ENCODE peak calls at places on chromosomes 7 and 10, in ten cellular contexts. One of them, this sample, is unnamed. For H3K4me1 and H3K27me3, the result is how much of the 10 kb centered on the place peaks cover.

GRCh38 chr7:141097430-141097829 is 23.6 kb downstream of the TMEM178B start:
- DNase-seq in mesendoderm: peak
- DNase-seq in GM23248: peak
- DNase-seq in adrenal gland: no peak
- DNase-seq in PC-9: no peak
- DNase-seq in body of pancreas: no peak
- DNase-seq in neuronal stem cell: peak
- DNase-seq in psoas muscle: no peak
- DNase-seq in stomach: no peak
- DNase-seq in foreskin keratinocyte: no peak
- DNase-seq in this sample: no peak

GRCh38 chr7:31735991-31736982 is 49.3 kb downstream of the PPP1R17 start:
- DNase-seq in mesendoderm: peak
- DNase-seq in GM23248: peak
- DNase-seq in adrenal gland: peak
- DNase-seq in PC-9: peak
- DNase-seq in body of pancreas: peak
- DNase-seq in neuronal stem cell: peak
- DNase-seq in psoas muscle: no peak
- DNase-seq in stomach: peak
- DNase-seq in foreskin keratinocyte: peak
- DNase-seq in this sample: no peak

GRCh38 chr10:50503661-50504320 is 120.0 kb downstream of the SGMS1 start:
- DNase-seq in mesendoderm: peak
- DNase-seq in GM23248: no peak
- DNase-seq in adrenal gland: no peak
- DNase-seq in PC-9: no peak
- DNase-seq in body of pancreas: no peak
- DNase-seq in neuronal stem cell: no peak
- DNase-seq in psoas muscle: no peak
- DNase-seq in stomach: no peak
- DNase-seq in foreskin keratinocyte: peak
- DNase-seq in this sample: no peak

GRCh38 chr7:43764039-43764789 is 5.7 kb downstream of the BLVRA start:
- DNase-seq in mesendoderm: no peak
- DNase-seq in GM23248: no peak
- DNase-seq in adrenal gland: peak
- DNase-seq in PC-9: peak
- DNase-seq in body of pancreas: peak
- DNase-seq in neuronal stem cell: no peak
- DNase-seq in psoas muscle: no peak
- DNase-seq in stomach: peak
- DNase-seq in foreskin keratinocyte: no peak
- DNase-seq in this sample: peak

GRCh38 chr10:30392564-30392990 is 41.4 kb upstream of the MAP3K8 start:
- DNase-seq in mesendoderm: peak
- DNase-seq in GM23248: peak
- DNase-seq in adrenal gland: peak
- DNase-seq in PC-9: peak
- DNase-seq in body of pancreas: peak
- DNase-seq in neuronal stem cell: peak
- DNase-seq in psoas muscle: peak
- DNase-seq in stomach: peak
- DNase-seq in foreskin keratinocyte: peak
- DNase-seq in this sample: peak

GRCh38 chr7:20697351-20697750 is 81.9 kb downstream of the ABCB5 start:
- DNase-seq in mesendoderm: no peak
- DNase-seq in GM23248: no peak
- DNase-seq in adrenal gland: no peak
- DNase-seq in PC-9: no peak
- DNase-seq in body of pancreas: no peak
- DNase-seq in neuronal stem cell: no peak
- DNase-seq in psoas muscle: no peak
- DNase-seq in stomach: no peak
- DNase-seq in foreskin keratinocyte: no peak
- DNase-seq in this sample: no peak

GRCh38 chr10:88138319-88138848 is 275.0 kb downstream of the PTEN start:
- DNase-seq in mesendoderm: no peak
- DNase-seq in GM23248: no peak
- DNase-seq in adrenal gland: no peak
- DNase-seq in PC-9: no peak
- DNase-seq in body of pancreas: no peak
- DNase-seq in neuronal stem cell: no peak
- DNase-seq in psoas muscle: no peak
- DNase-seq in stomach: no peak
- DNase-seq in foreskin keratinocyte: peak
- DNase-seq in this sample: no peak

GRCh38 chr7:69603937-69604494 is 5.7 kb downstream of the AUTS2 start:
- DNase-seq in mesendoderm: no peak
- DNase-seq in GM23248: no peak
- DNase-seq in adrenal gland: no peak
- DNase-seq in PC-9: no peak
- DNase-seq in body of pancreas: no peak
- DNase-seq in neuronal stem cell: no peak
- DNase-seq in psoas muscle: no peak
- DNase-seq in stomach: no peak
- DNase-seq in foreskin keratinocyte: no peak
- DNase-seq in this sample: no peak

GRCh38 chr10:78981257-78981969 is 87.4 kb upstream of the ZMIZ1 start:
- DNase-seq in mesendoderm: peak
- DNase-seq in GM23248: no peak
- DNase-seq in adrenal gland: no peak
- DNase-seq in PC-9: no peak
- DNase-seq in body of pancreas: no peak
- DNase-seq in neuronal stem cell: no peak
- DNase-seq in psoas muscle: peak
- DNase-seq in stomach: no peak
- DNase-seq in foreskin keratinocyte: no peak
- DNase-seq in this sample: no peak
- H3K4me1 ChIP-seq in mesendoderm: under half
- H3K4me1 ChIP-seq in GM23248: under half
- H3K4me1 ChIP-seq in adrenal gland: under half
- H3K4me1 ChIP-seq in PC-9: under half
- H3K4me1 ChIP-seq in body of pancreas: under half
- H3K4me1 ChIP-seq in neuronal stem cell: under half
- H3K4me1 ChIP-seq in psoas muscle: under half
- H3K4me1 ChIP-seq in stomach: under half
- H3K4me1 ChIP-seq in foreskin keratinocyte: under half
- H3K4me1 ChIP-seq in this sample: under half

DNA sequence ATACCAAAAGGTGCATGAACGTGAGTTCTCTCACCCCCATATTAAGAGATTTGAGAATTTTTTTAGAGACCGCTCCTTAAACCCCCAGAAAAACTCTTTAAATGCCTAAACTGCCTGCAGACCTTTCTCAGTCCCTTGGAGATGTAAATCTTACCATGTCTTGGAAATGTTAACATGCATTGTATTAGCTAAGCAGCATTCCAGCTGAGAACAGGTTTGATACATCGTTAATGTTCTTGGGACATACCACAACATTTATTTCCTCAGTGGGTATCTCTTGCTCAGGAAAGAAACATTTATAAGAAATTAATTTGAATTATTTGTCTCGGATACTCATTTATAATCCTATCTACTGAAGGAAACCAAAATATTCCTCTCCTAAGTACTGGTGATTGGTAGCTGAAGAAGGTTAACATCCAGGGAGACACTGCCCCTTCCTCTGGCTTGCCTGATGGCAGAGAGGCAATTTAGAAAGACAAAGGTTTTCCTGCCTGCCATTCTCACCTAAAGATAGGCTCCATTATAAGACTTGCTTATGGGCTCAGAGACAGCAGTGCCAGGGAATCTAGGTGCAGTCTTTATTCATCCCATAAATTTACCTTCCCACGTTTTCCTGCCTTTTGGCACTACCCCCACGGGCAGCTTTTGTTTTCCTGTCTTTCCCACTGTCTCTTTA is 141.2 kb downstream of the COBL start:
- DNase-seq in mesendoderm: peak
- DNase-seq in GM23248: no peak
- DNase-seq in adrenal gland: no peak
- DNase-seq in PC-9: no peak
- DNase-seq in body of pancreas: no peak
- DNase-seq in neuronal stem cell: no peak
- DNase-seq in psoas muscle: no peak
- DNase-seq in stomach: no peak
- DNase-seq in foreskin keratinocyte: no peak
- DNase-seq in this sample: no peak
- H3K27me3 ChIP-seq in mesendoderm: under half
- H3K27me3 ChIP-seq in GM23248: under half
- H3K27me3 ChIP-seq in adrenal gland: under half
- H3K27me3 ChIP-seq in PC-9: under half
- H3K27me3 ChIP-seq in body of pancreas: under half
- H3K27me3 ChIP-seq in neuronal stem cell: under half
- H3K27me3 ChIP-seq in psoas muscle: under half
- H3K27me3 ChIP-seq in stomach: under half
- H3K27me3 ChIP-seq in foreskin keratinocyte: under half
- H3K27me3 ChIP-seq in this sample: under half

GRCh38 chr7:24830440-24831050 is 73.3 kb upstream of the GSDME start:
- DNase-seq in mesendoderm: no peak
- DNase-seq in GM23248: no peak
- DNase-seq in adrenal gland: no peak
- DNase-seq in PC-9: no peak
- DNase-seq in body of pancreas: no peak
- DNase-seq in neuronal stem cell: no peak
- DNase-seq in psoas muscle: no peak
- DNase-seq in stomach: no peak
- DNase-seq in foreskin keratinocyte: no peak
- DNase-seq in this sample: no peak

GRCh38 chr7:24828871-24829661 is 71.8 kb upstream of the GSDME start:
- DNase-seq in mesendoderm: peak
- DNase-seq in GM23248: no peak
- DNase-seq in adrenal gland: no peak
- DNase-seq in PC-9: no peak
- DNase-seq in body of pancreas: no peak
- DNase-seq in neuronal stem cell: no peak
- DNase-seq in psoas muscle: no peak
- DNase-seq in stomach: no peak
- DNase-seq in foreskin keratinocyte: no peak
- DNase-seq in this sample: no peak

GRCh38 chr7:24827589-24827988 is 70.3 kb upstream of the GSDME start:
- DNase-seq in mesendoderm: no peak
- DNase-seq in GM23248: peak
- DNase-seq in adrenal gland: no peak
- DNase-seq in PC-9: no peak
- DNase-seq in body of pancreas: no peak
- DNase-seq in neuronal stem cell: no peak
- DNase-seq in psoas muscle: no peak
- DNase-seq in stomach: no peak
- DNase-seq in foreskin keratinocyte: peak
- DNase-seq in this sample: no peak

GRCh38 chr7:24831240-24831639 is 74.0 kb upstream of the GSDME start:
- DNase-seq in mesendoderm: no peak
- DNase-seq in GM23248: peak
- DNase-seq in adrenal gland: no peak
- DNase-seq in PC-9: no peak
- DNase-seq in body of pancreas: no peak
- DNase-seq in neuronal stem cell: no peak
- DNase-seq in psoas muscle: no peak
- DNase-seq in stomach: no peak
- DNase-seq in foreskin keratinocyte: peak
- DNase-seq in this sample: no peak

DNA sequence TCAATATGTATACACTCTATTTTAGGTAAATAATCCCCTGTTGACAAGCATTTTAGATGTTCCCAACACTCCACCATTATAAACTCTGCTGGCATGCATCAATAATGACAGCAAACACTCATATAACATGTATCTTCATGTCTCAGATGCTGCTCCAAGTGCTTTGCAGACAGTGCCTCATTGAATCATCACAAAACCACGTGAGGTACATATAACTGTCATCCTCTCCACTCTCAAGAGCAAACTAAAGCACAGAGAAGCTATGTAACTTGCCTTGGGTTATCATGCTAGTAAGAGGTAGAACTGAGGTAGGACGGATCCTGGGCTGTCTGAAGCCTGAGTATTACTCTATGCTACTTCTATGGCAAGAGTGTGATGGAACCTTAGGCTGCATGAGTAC is 72.5 kb upstream of the GSDME start:
- DNase-seq in mesendoderm: no peak
- DNase-seq in GM23248: peak
- DNase-seq in adrenal gland: no peak
- DNase-seq in PC-9: no peak
- DNase-seq in body of pancreas: no peak
- DNase-seq in neuronal stem cell: no peak
- DNase-seq in psoas muscle: no peak
- DNase-seq in stomach: no peak
- DNase-seq in foreskin keratinocyte: peak
- DNase-seq in this sample: no peak
- H3K4me1 ChIP-seq in mesendoderm: under half
- H3K4me1 ChIP-seq in GM23248: half or more
- H3K4me1 ChIP-seq in adrenal gland: under half
- H3K4me1 ChIP-seq in PC-9: under half
- H3K4me1 ChIP-seq in body of pancreas: under half
- H3K4me1 ChIP-seq in neuronal stem cell: under half
- H3K4me1 ChIP-seq in psoas muscle: under half
- H3K4me1 ChIP-seq in stomach: half or more
- H3K4me1 ChIP-seq in foreskin keratinocyte: half or more
- H3K4me1 ChIP-seq in this sample: under half

GRCh38 chr10:70541738-70542564 is 60.6 kb downstream of the PRF1 start:
- DNase-seq in mesendoderm: no peak
- DNase-seq in GM23248: no peak
- DNase-seq in adrenal gland: no peak
- DNase-seq in PC-9: no peak
- DNase-seq in body of pancreas: no peak
- DNase-seq in neuronal stem cell: no peak
- DNase-seq in psoas muscle: no peak
- DNase-seq in stomach: no peak
- DNase-seq in foreskin keratinocyte: no peak
- DNase-seq in this sample: no peak

GRCh38 chr10:70544431-70545340 is 57.9 kb downstream of the PRF1 start:
- DNase-seq in mesendoderm: no peak
- DNase-seq in GM23248: no peak
- DNase-seq in adrenal gland: no peak
- DNase-seq in PC-9: no peak
- DNase-seq in body of pancreas: no peak
- DNase-seq in neuronal stem cell: no peak
- DNase-seq in psoas muscle: no peak
- DNase-seq in stomach: no peak
- DNase-seq in foreskin keratinocyte: no peak
- DNase-seq in this sample: no peak

GRCh38 chr10:70546585-70546984 is 56.0 kb downstream of the PRF1 start:
- DNase-seq in mesendoderm: no peak
- DNase-seq in GM23248: no peak
- DNase-seq in adrenal gland: no peak
- DNase-seq in PC-9: no peak
- DNase-seq in body of pancreas: no peak
- DNase-seq in neuronal stem cell: no peak
- DNase-seq in psoas muscle: no peak
- DNase-seq in stomach: peak
- DNase-seq in foreskin keratinocyte: no peak
- DNase-seq in this sample: no peak

GRCh38 chr10:70542565-70542938 is 60.0 kb downstream of the PRF1 start:
- DNase-seq in mesendoderm: no peak
- DNase-seq in GM23248: peak
- DNase-seq in adrenal gland: no peak
- DNase-seq in PC-9: no peak
- DNase-seq in body of pancreas: no peak
- DNase-seq in neuronal stem cell: no peak
- DNase-seq in psoas muscle: no peak
- DNase-seq in stomach: no peak
- DNase-seq in foreskin keratinocyte: no peak
- DNase-seq in this sample: no peak

DNA sequence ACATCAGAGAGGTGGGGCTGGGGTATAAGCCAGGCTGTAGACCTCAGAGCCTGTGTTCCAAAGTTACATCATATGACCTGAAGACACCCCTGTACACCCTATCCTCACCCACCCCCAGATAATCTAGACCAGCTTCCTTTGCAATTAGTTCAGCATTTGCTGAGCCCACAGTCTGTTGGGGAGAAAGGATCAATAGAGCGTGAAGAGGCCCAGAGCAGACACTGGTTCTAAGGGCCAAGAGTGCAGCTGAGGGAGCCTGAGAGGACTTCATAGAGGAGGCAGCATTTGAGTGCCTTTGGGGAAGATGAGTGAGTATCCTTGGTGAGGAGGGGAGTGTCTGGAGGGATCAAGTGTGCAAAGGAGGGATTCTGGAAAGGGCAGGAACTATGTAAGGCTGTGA is 58.6 kb downstream of the PRF1 start:
- DNase-seq in mesendoderm: no peak
- DNase-seq in GM23248: no peak
- DNase-seq in adrenal gland: no peak
- DNase-seq in PC-9: no peak
- DNase-seq in body of pancreas: no peak
- DNase-seq in neuronal stem cell: no peak
- DNase-seq in psoas muscle: no peak
- DNase-seq in stomach: no peak
- DNase-seq in foreskin keratinocyte: no peak
- DNase-seq in this sample: no peak
- H3K27me3 ChIP-seq in mesendoderm: under half
- H3K27me3 ChIP-seq in GM23248: under half
- H3K27me3 ChIP-seq in adrenal gland: under half
- H3K27me3 ChIP-seq in PC-9: under half
- H3K27me3 ChIP-seq in body of pancreas: under half
- H3K27me3 ChIP-seq in neuronal stem cell: under half
- H3K27me3 ChIP-seq in psoas muscle: under half
- H3K27me3 ChIP-seq in stomach: under half
- H3K27me3 ChIP-seq in foreskin keratinocyte: under half
- H3K27me3 ChIP-seq in this sample: under half